ENCODE peak calls at places on chromosomes 3 and 15, in six cellular contexts. Y is K562, Q is sigmoid colon, T is HCT116, A is A673, Z is pancreas. N is an unnamed sample. For H3K36me3, the result is how much of the 10 kb centered on the place peaks cover.

GRCh38 chr3:171284308-171285075 is 175.7 kb downstream of the TNIK start:
- DNase-seq in Y (no peak), Q (peak), T (peak), A (peak), Z (no peak), N (peak)

GRCh38 chr3:134074790-134075567 is 45.3 kb upstream of the SLCO2A1 start:
- DNase-seq in Y (no peak), Q (no peak), T (no peak), A (no peak), Z (no peak), N (no peak)

GRCh38 chr15:90629217-90629616 is 87.9 kb upstream of the BLM start:
- DNase-seq in Y (no peak), Q (no peak), T (no peak), A (no peak), Z (no peak), N (no peak)

GRCh38 chr3:171169866-171170265 is 143.3 kb upstream of the SLC2A2 start:
- DNase-seq in Y (no peak), Q (no peak), T (no peak), A (no peak), Z (no peak), N (no peak)

GRCh38 chr3:194072097-194072428 is 63.9 kb upstream of the HES1 start:
- DNase-seq in Y (no peak), Q (no peak), T (no peak), A (no peak), Z (peak), N (no peak)

GRCh38 chr15:72923304-72923703 is 129.0 kb upstream of the NEO1 start:
- DNase-seq in Y (no peak), Q (no peak), T (peak), A (no peak), Z (no peak), N (no peak)

GRCh38 chr15:81813215-81813614 is 232.6 kb downstream of the MEX3B start:
- DNase-seq in Y (peak), Q (no peak), T (peak), A (no peak), Z (no peak), N (no peak)

GRCh38 chr15:69087581-69087980 is 72.9 kb upstream of the GLCE start:
- DNase-seq in Y (no peak), Q (no peak), T (no peak), A (no peak), Z (no peak), N (no peak)

GRCh38 chr3:21839592-21839991 is 88.6 kb upstream of the ZNF385D start:
- DNase-seq in Y (peak), Q (no peak), T (no peak), A (no peak), Z (no peak), N (no peak)

GRCh38 chr3:105349988-105350387 is 16.7 kb upstream of the ALCAM start:
- DNase-seq in Y (no peak), Q (no peak), T (no peak), A (no peak), Z (no peak), N (no peak)

GRCh38 chr15:65245096-65245849 is 34.0 kb upstream of the CILP start:
- DNase-seq in Y (peak), Q (peak), T (no peak), A (no peak), Z (peak), N (no peak)

GRCh38 chr3:170107926-170108325 is 70.1 kb downstream of the GPR160 start:
- DNase-seq in Y (no peak), Q (no peak), T (no peak), A (no peak), Z (no peak), N (no peak)

GRCh38 chr3:170111147-170111771 is 70.3 kb downstream of the PHC3 start:
- DNase-seq in Y (no peak), Q (no peak), T (no peak), A (peak), Z (no peak), N (no peak)

GRCh38 chr3:170108955-170109354 is 71.2 kb downstream of the GPR160 start:
- DNase-seq in Y (no peak), Q (no peak), T (no peak), A (no peak), Z (no peak), N (no peak)

DNA sequence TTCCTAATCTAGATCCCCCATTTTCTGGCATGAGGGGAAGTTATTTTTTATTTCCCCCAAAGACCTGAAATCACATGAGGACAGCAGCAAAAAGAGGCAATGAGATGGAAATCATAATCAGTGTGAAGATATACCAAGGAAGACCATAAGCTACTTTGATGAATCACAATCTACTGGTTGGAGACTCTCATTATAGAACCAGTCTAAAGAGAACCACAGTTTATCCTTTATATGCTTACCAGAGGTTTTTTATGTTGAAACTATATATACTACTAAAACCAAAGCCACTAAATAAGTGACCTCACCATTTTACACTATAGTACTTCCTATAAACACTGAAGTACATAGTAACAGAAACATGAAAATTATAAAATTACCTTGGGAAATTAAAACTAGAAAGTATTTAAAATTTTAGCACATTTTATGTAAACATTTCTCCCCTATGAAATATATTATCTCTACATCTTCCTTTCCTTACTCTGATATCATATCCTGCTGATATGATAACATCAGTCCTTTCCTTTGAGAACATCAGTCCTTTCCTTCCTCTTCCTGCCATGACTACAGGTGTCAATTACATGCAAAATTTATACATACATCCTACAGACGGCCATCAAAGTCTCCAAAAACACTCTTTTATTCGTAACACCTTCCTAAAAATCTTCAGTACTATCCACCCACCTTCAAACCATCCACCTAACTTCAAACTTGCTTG is 71.8 kb downstream of the PHC3 start:
- DNase-seq in Y (no peak), Q (no peak), T (no peak), A (peak), Z (no peak), N (no peak)
- H3K4me3 ChIP-seq in Y (no peak), Q (no peak), T (no peak), A (no peak), Z (no peak), N (no peak)

DNA sequence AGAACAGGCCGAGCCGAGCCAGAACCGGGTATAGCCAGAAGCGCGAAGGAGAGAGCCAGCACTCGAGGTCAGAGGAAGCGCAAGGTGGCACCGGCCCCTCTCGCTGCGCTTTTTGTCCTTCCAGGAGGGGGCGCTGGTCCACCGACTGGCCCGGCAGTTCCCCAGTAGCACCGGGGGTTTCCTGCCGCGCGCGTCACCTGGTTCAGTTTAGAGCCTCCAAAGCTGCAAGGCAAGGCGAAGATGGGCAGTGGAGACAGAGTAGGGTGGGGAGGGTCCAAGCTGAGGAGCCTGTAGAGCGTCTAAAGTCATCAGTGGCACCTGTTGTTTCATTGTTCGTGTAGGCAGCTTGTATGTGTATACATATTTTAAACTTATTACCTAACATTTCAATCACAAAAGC is 7.6 kb upstream of the NR2E3 start:
- DNase-seq in Y (peak), Q (no peak), T (no peak), A (peak), Z (peak), N (peak)
- TF ChIP-seq CTCF in Y (peak), Q (no peak), T (peak), A (peak), Z (no peak), N (peak)

DNA sequence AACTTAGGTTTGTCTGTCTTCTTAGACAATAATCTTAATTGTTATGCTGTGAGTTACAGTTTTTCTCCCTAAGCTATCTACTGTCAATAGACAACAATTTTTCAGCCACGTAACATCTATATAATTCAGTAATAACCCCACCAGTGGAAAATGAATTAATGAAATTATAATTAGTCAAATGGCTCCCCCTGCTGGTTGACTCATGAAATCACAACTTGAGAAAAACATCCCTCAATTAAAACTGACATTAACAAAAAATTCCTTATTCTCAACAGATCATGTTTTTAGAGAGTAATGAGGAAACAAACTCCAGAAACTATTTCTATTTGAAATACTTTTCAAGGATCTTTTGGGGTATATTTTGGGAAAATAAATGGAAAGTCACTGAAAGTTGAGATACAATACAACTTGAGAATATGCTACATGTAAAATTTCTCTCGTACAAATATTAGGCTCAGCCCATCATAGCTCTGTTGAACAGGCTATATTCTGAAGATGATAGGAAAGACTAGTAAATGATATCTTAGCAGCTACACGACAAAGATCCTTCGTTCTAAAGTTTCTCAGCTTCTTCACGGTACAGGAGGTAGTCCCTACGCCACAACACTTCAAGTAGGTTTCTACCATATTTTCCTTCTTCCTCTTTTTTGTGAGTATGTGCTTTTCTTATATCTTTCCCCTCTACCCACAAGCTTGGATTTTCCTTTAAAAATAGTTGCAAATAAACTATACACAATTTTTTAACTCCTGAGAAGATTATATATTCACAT is 20.7 kb downstream of the PPP1R2 start:
- DNase-seq in Y (peak), Q (no peak), T (no peak), A (peak), Z (no peak), N (no peak)
- H3K36me3 ChIP-seq in Y (under half), Q (under half), T (under half), A (under half), Z (under half), N (under half)

GRCh38 chr15:79212589-79213139 is 69.9 kb upstream of the ANKRD34C start:
- DNase-seq in Y (no peak), Q (no peak), T (no peak), A (no peak), Z (no peak), N (no peak)
- H3K4me3 ChIP-seq in Y (no peak), Q (no peak), T (no peak), A (no peak), Z (no peak), N (no peak)

GRCh38 chr15:89167267-89168176 is 53.9 kb downstream of the RLBP1 start:
- DNase-seq in Y (peak), Q (no peak), T (peak), A (peak), Z (no peak), N (peak)

GRCh38 chr15:89175617-89176191 is 45.7 kb downstream of the RLBP1 start:
- DNase-seq in Y (no peak), Q (peak), T (no peak), A (no peak), Z (no peak), N (no peak)

GRCh38 chr15:89172921-89173320 is 48.5 kb downstream of the RLBP1 start:
- DNase-seq in Y (no peak), Q (no peak), T (no peak), A (no peak), Z (no peak), N (no peak)

GRCh38 chr15:89174476-89174875 is 46.9 kb downstream of the RLBP1 start:
- DNase-seq in Y (no peak), Q (no peak), T (no peak), A (no peak), Z (no peak), N (no peak)

GRCh38 chr15:89171136-89172072 is 50.0 kb downstream of the RLBP1 start:
- DNase-seq in Y (peak), Q (peak), T (peak), A (peak), Z (peak), N (no peak)
- TF ChIP-seq CTCF in Y (peak), Q (peak), T (peak), A (peak), Z (peak), N (peak)

GRCh38 chr3:48863122-48863521 is 15.4 kb upstream of the PRKAR2A start:
- DNase-seq in Y (no peak), Q (no peak), T (no peak), A (no peak), Z (no peak), N (no peak)

GRCh38 chr3:48859188-48859587 is 11.5 kb upstream of the PRKAR2A start:
- DNase-seq in Y (no peak), Q (no peak), T (no peak), A (no peak), Z (no peak), N (no peak)

GRCh38 chr3:48856469-48856868 is 8.8 kb upstream of the PRKAR2A start:
- DNase-seq in Y (no peak), Q (peak), T (no peak), A (no peak), Z (no peak), N (no peak)

GRCh38 chr3:48855681-48856447 is 8.2 kb upstream of the PRKAR2A start:
- DNase-seq in Y (no peak), Q (peak), T (no peak), A (no peak), Z (no peak), N (no peak)

GRCh38 chr3:48858709-48859108 is 11.0 kb upstream of the PRKAR2A start:
- DNase-seq in Y (peak), Q (no peak), T (no peak), A (no peak), Z (no peak), N (no peak)
- H3K36me3 ChIP-seq in Y (under half), Q (half or more), T (under half), A (under half), Z (under half), N (under half)

DNA sequence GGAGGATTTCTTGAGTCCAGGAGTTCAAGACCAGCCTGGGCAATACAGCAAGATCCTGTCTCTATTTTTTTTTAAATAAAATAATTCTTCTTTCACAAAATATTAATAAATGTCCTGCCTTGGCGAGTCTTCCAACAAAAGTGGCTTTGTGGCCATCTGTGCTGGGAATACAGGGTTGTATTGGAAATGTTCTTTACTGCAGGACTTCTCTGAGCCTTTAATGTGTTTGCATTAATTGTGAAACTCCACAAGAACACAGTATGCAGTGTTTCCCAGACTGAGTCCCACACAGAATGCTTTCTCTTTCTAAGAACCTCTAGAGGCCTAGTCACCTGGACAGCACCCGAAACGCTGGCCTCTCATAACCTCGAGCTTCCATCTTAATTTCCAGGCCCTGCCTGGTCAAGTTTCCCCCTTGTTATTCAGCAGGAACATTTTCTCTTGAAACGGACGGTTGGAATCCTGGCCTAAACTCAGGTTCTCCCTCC is 85.4 kb upstream of the ARRDC4 start:
- DNase-seq in Y (no peak), Q (no peak), T (no peak), A (no peak), Z (no peak), N (no peak)
- H3K4me3 ChIP-seq in Y (peak), Q (peak), T (peak), A (no peak), Z (peak), N (no peak)